ENCODE peak calls at places on chromosomes 1 and 21, in seven cellular contexts. M is mesothelial cell of epicardium; W is activated CD4-positive, alpha-beta T cell treated with anti-CD3 and anti-CD28 coated beads, Interleukin-2, amount 50 U/mL, for 1 hour; H is stimulated activated CD4-positive, alpha-beta T cell treated with anti-CD3 and anti-CD28 coated beads, Interleukin-1b, Interleukin-23, amount 100 ng/mL, for 24 hours; P is HTR-8/SVneo; G is omental fat pad; F is lung microvascular endothelial cell. Z is an unnamed sample.

GRCh38 chr1:33740040-33740745 is 123.7 kb upstream of the HMGB4 start:
- DNase-seq in F (no peak), M (no peak), P (no peak), G (no peak), W (no peak), H (no peak), Z (no peak)

GRCh38 chr1:225466848-225467192 is 39.0 kb upstream of the LBR start:
- DNase-seq in G (no peak), H (no peak), W (no peak), M (no peak), F (no peak), P (no peak), Z (no peak)

GRCh38 chr1:48697066-48697707 is 79.5 kb downstream of the BEND5 start:
- DNase-seq in P (peak; percentile 9), F (peak; percentile 39), M (no peak), G (peak; percentile 49), H (peak; percentile 19), W (peak; percentile 34), Z (peak; percentile 29)

GRCh38 chr1:221801773-221802516 is 60.1 kb upstream of the DUSP10 start:
- DNase-seq in P (peak; percentile 14), H (no peak), W (no peak), G (no peak), F (peak; percentile 50), M (no peak), Z (no peak)

GRCh38 chr1:33182452-33182851 is 609 bp upstream of the TRIM62 start:
- DNase-seq in P (no peak), W (no peak), M (no peak), F (no peak), H (no peak), G (no peak), Z (no peak)

GRCh38 chr21:14259669-14260458 is 43.9 kb downstream of the RBM11 start:
- DNase-seq in W (no peak), P (peak; percentile 39), H (no peak), M (no peak), F (peak; percentile 48), G (no peak), Z (peak; percentile 56)

GRCh38 chr1:206455681-206456344 is 14.5 kb upstream of the IKBKE start:
- DNase-seq in G (no peak), M (peak; percentile 53), F (peak; percentile 33), W (no peak), P (no peak), H (no peak), Z (peak; percentile 46)

GRCh38 chr1:53526451-53527101 is 67.4 kb downstream of the DMRTB1 start:
- DNase-seq in G (no peak), P (no peak), W (no peak), F (no peak), M (peak; percentile 40), H (no peak), Z (no peak)

GRCh38 chr21:15774590-15774989 is 44.8 kb downstream of the USP25 start:
- DNase-seq in P (no peak), H (no peak), G (no peak), W (no peak), F (no peak), M (no peak), Z (no peak)

GRCh38 chr1:162368451-162368850 is 8.2 kb downstream of the SPATA46 start:
- DNase-seq in H (no peak), F (no peak), M (no peak), G (no peak), P (no peak), W (no peak), Z (no peak)

GRCh38 chr1:212415107-212415841 is 588 bp upstream of the PACC1 start:
- DNase-seq in H (no peak), M (no peak), G (no peak), W (no peak), P (no peak), F (no peak), Z (no peak)

GRCh38 chr1:186244825-186245224 is 130.2 kb downstream of the TPR start:
- DNase-seq in F (no peak), P (no peak), M (no peak), H (no peak), W (no peak), G (no peak), Z (no peak)

GRCh38 chr1:192713921-192714320 is 78.0 kb downstream of the RGS13 start:
- DNase-seq in F (no peak), P (no peak), W (no peak), M (no peak), H (no peak), G (no peak), Z (no peak)

GRCh38 chr1:31701137-31701736 is 2.6 kb downstream of the COL16A1 start:
- DNase-seq in M (peak; percentile 74), P (peak; percentile 89), F (peak; percentile 85), H (no peak), G (peak; percentile 98), W (no peak), Z (peak; percentile 36)

GRCh38 chr21:31509108-31510017 is 150.1 kb upstream of the SOD1 start:
- DNase-seq in W (peak; percentile 67), G (no peak), F (no peak), M (no peak), P (peak; percentile 72), H (peak; percentile 81), Z (no peak)

GRCh38 chr1:6124746-6125365 is 55.3 kb downstream of the CHD5 start:
- DNase-seq in W (no peak), H (no peak), F (no peak), G (no peak), M (no peak), P (no peak), Z (no peak)

GRCh38 chr21:17660862-17661261 is 48.2 kb upstream of the BTG3 start:
- DNase-seq in F (no peak), W (no peak), G (no peak), H (no peak), P (no peak), M (no peak), Z (no peak)

GRCh38 chr1:115710859-115711624 is 57.5 kb downstream of the CASQ2 start:
- DNase-seq in G (no peak), H (no peak), M (no peak), P (no peak), F (no peak), W (no peak), Z (no peak)

GRCh38 chr1:6914646-6915178 is 129.5 kb downstream of the CAMTA1 start:
- DNase-seq in M (no peak), P (no peak), F (no peak), H (no peak), G (no peak), W (no peak), Z (no peak)

GRCh38 chr1:57112148-57112547 is 146.3 kb upstream of the C8B start:
- DNase-seq in F (no peak), H (no peak), W (no peak), M (no peak), G (no peak), P (no peak), Z (no peak)

GRCh38 chr1:169546087-169546995 is 39.9 kb downstream of the F5 start:
- DNase-seq in P (peak; percentile 11), F (peak; percentile 80), G (no peak), W (peak; percentile 35), M (no peak), H (no peak), Z (peak; percentile 66)

GRCh38 chr1:151058682-151059341 is 610 bp downstream of the CDC42SE1 start:
- DNase-seq in M (peak; percentile 63), H (no peak), G (no peak), W (no peak), F (peak; percentile 30), P (no peak), Z (peak; percentile 30)

GRCh38 chr1:10635385-10635896 is 160.7 kb downstream of the PEX14 start:
- DNase-seq in H (no peak), M (no peak), F (no peak), G (no peak), W (no peak), P (no peak), Z (no peak)

GRCh38 chr1:99269321-99269720 is 5.0 kb downstream of the PLPPR4 start:
- DNase-seq in H (no peak), P (no peak), M (no peak), W (no peak), G (no peak), F (no peak), Z (no peak)

GRCh38 chr1:202683029-202683428 is 27.2 kb downstream of the SYT2 start:
- DNase-seq in F (no peak), G (no peak), M (no peak), H (no peak), P (no peak), W (no peak), Z (no peak)

GRCh38 chr1:78370779-78371482 is 119.8 kb upstream of the PTGFR start:
- DNase-seq in P (no peak), M (no peak), F (peak; percentile 37), G (no peak), H (no peak), W (no peak), Z (no peak)

GRCh38 chr1:5891736-5892135 is 100.5 kb downstream of the NPHP4 start:
- DNase-seq in M (no peak), G (no peak), H (no peak), W (no peak), P (no peak), F (no peak), Z (no peak)

GRCh38 chr1:247647864-247648263 is 31.7 kb downstream of the OR13G1 start:
- DNase-seq in H (no peak), W (no peak), F (no peak), M (no peak), P (no peak), G (no peak), Z (no peak)

GRCh38 chr1:27519341-27520258 is 29.6 kb upstream of the WASF2 start:
- DNase-seq in W (no peak), M (no peak), H (no peak), F (no peak), G (no peak), P (no peak), Z (no peak)

GRCh38 chr1:208256556-208256955 is 12.4 kb upstream of the PLXNA2 start:
- DNase-seq in P (no peak), M (no peak), F (no peak), G (no peak), W (no peak), H (no peak), Z (no peak)

GRCh38 chr1:154329551-154330131 is 4.3 kb downstream of the ATP8B2 start:
- DNase-seq in M (no peak), W (no peak), P (no peak), H (no peak), G (no peak), F (no peak), Z (no peak)